ENCODE peak calls at places on chromosome 22, in six cellular contexts. One of them, this sample, is unnamed.

GRCh38 chr22:30868663-30869385 is 99.8 kb downstream of the MORC2 start:
- DNase-seq in T-cell: no peak
- DNase-seq in EL: no peak
- DNase-seq in sciatic nerve: peak; percentile 40
- DNase-seq in HEK293T: no peak
- DNase-seq in NCI-H1436: no peak
- DNase-seq in this sample: no peak

GRCh38 chr22:26798433-26799065 is 141.2 kb downstream of the MIAT start:
- DNase-seq in HEK293T: no peak
- DNase-seq in sciatic nerve: no peak
- DNase-seq in EL: no peak
- DNase-seq in NCI-H1436: no peak
- DNase-seq in T-cell: no peak
- DNase-seq in this sample: no peak

GRCh38 chr22:41305646-41306045 is 4.3 kb downstream of the ZC3H7B start:
- DNase-seq in NCI-H1436: no peak
- DNase-seq in T-cell: no peak
- DNase-seq in sciatic nerve: no peak
- DNase-seq in EL: peak; percentile 93
- DNase-seq in HEK293T: no peak
- DNase-seq in this sample: no peak

GRCh38 chr22:17369553-17370035 is 334 bp downstream of the CECR2 start:
- DNase-seq in NCI-H1436: no peak
- DNase-seq in sciatic nerve: peak; percentile 61
- DNase-seq in HEK293T: peak; percentile 66
- DNase-seq in T-cell: no peak
- DNase-seq in EL: no peak
- DNase-seq in this sample: peak; percentile 25

GRCh38 chr22:27883656-27884350 is 35.3 kb downstream of the PITPNB start:
- DNase-seq in EL: no peak
- DNase-seq in sciatic nerve: no peak
- DNase-seq in HEK293T: no peak
- DNase-seq in NCI-H1436: no peak
- DNase-seq in T-cell: no peak
- DNase-seq in this sample: no peak

GRCh38 chr22:45934659-45935341 is 42.2 kb downstream of the WNT7B start:
- DNase-seq in NCI-H1436: peak; percentile 11
- DNase-seq in HEK293T: no peak
- DNase-seq in sciatic nerve: no peak
- DNase-seq in EL: peak; percentile 88
- DNase-seq in T-cell: no peak
- DNase-seq in this sample: no peak

GRCh38 chr22:19819209-19819910 is 35.3 kb downstream of the GNB1L start:
- DNase-seq in NCI-H1436: no peak
- DNase-seq in EL: no peak
- DNase-seq in T-cell: no peak
- DNase-seq in HEK293T: no peak
- DNase-seq in sciatic nerve: no peak
- DNase-seq in this sample: no peak

GRCh38 chr22:44676441-44677298 is 25.3 kb upstream of the PRR5 start:
- DNase-seq in HEK293T: no peak
- DNase-seq in sciatic nerve: no peak
- DNase-seq in EL: no peak
- DNase-seq in NCI-H1436: no peak
- DNase-seq in T-cell: no peak
- DNase-seq in this sample: no peak

GRCh38 chr22:19967850-19968449 is 26.3 kb upstream of the TXNRD2 start:
- DNase-seq in T-cell: no peak
- DNase-seq in sciatic nerve: no peak
- DNase-seq in EL: no peak
- DNase-seq in HEK293T: no peak
- DNase-seq in NCI-H1436: no peak
- DNase-seq in this sample: no peak

GRCh38 chr22:27677895-27678458 is 123.6 kb downstream of the MN1 start:
- DNase-seq in HEK293T: peak; percentile 70
- DNase-seq in sciatic nerve: no peak
- DNase-seq in T-cell: no peak
- DNase-seq in NCI-H1436: no peak
- DNase-seq in EL: no peak
- DNase-seq in this sample: no peak

GRCh38 chr22:28907311-28908008 is 24.1 kb downstream of the ZNRF3 start:
- DNase-seq in sciatic nerve: no peak
- DNase-seq in NCI-H1436: no peak
- DNase-seq in HEK293T: no peak
- DNase-seq in EL: no peak
- DNase-seq in T-cell: no peak
- DNase-seq in this sample: no peak

GRCh38 chr22:46148885-46149492 is 1.3 kb upstream of the PPARA start:
- DNase-seq in T-cell: no peak
- DNase-seq in sciatic nerve: no peak
- DNase-seq in NCI-H1436: no peak
- DNase-seq in EL: no peak
- DNase-seq in HEK293T: no peak
- DNase-seq in this sample: no peak

GRCh38 chr22:17851754-17852153 is 77.5 kb upstream of the BID start:
- DNase-seq in NCI-H1436: no peak
- DNase-seq in sciatic nerve: no peak
- DNase-seq in HEK293T: no peak
- DNase-seq in EL: no peak
- DNase-seq in T-cell: no peak
- DNase-seq in this sample: no peak

GRCh38 chr22:24824250-24824649 is 18.2 kb downstream of the SGSM1 start:
- DNase-seq in HEK293T: no peak
- DNase-seq in sciatic nerve: no peak
- DNase-seq in T-cell: no peak
- DNase-seq in NCI-H1436: no peak
- DNase-seq in EL: no peak
- DNase-seq in this sample: no peak

GRCh38 chr22:22168190-22168940 is 76.2 kb upstream of the VPREB1 start:
- DNase-seq in HEK293T: no peak
- DNase-seq in NCI-H1436: peak; percentile 16
- DNase-seq in T-cell: no peak
- DNase-seq in sciatic nerve: no peak
- DNase-seq in EL: peak; percentile 52
- DNase-seq in this sample: no peak

GRCh38 chr22:25758316-25758715 is 16.3 kb downstream of the MYO18B start:
- DNase-seq in sciatic nerve: no peak
- DNase-seq in NCI-H1436: no peak
- DNase-seq in T-cell: no peak
- DNase-seq in HEK293T: no peak
- DNase-seq in EL: no peak
- DNase-seq in this sample: no peak

GRCh38 chr22:23380230-23380573 is 199.9 kb downstream of the IGLL1 start:
- DNase-seq in T-cell: no peak
- DNase-seq in EL: no peak
- DNase-seq in NCI-H1436: peak; percentile 49
- DNase-seq in HEK293T: no peak
- DNase-seq in sciatic nerve: no peak
- DNase-seq in this sample: no peak

GRCh38 chr22:36818010-36818642 is 1.3 kb upstream of the PVALB start:
- DNase-seq in T-cell: no peak
- DNase-seq in NCI-H1436: no peak
- DNase-seq in EL: peak; percentile 30
- DNase-seq in HEK293T: no peak
- DNase-seq in sciatic nerve: no peak
- DNase-seq in this sample: no peak

GRCh38 chr22:37823134-37823985 is at the start of gene GALR3:
- DNase-seq in NCI-H1436: no peak
- DNase-seq in EL: no peak
- DNase-seq in sciatic nerve: no peak
- DNase-seq in HEK293T: no peak
- DNase-seq in T-cell: no peak
- DNase-seq in this sample: no peak

GRCh38 chr22:20885557-20886323 is 26.9 kb downstream of the SNAP29 start:
- DNase-seq in T-cell: peak; percentile 38
- DNase-seq in NCI-H1436: peak; percentile 15
- DNase-seq in HEK293T: peak; percentile 91
- DNase-seq in sciatic nerve: peak; percentile 88
- DNase-seq in EL: peak; percentile 84
- DNase-seq in this sample: peak; percentile 23

GRCh38 chr22:40238425-40239344 is 61.0 kb downstream of the TNRC6B start:
- DNase-seq in T-cell: no peak
- DNase-seq in NCI-H1436: no peak
- DNase-seq in sciatic nerve: no peak
- DNase-seq in HEK293T: no peak
- DNase-seq in EL: peak; percentile 83
- DNase-seq in this sample: no peak

GRCh38 chr22:29626497-29627195 is 23.2 kb downstream of the NF2 start:
- DNase-seq in HEK293T: no peak
- DNase-seq in EL: peak; percentile 89
- DNase-seq in sciatic nerve: no peak
- DNase-seq in NCI-H1436: no peak
- DNase-seq in T-cell: no peak
- DNase-seq in this sample: no peak

GRCh38 chr22:22086501-22087158 is 104.0 kb upstream of the TOP3B start:
- DNase-seq in HEK293T: no peak
- DNase-seq in T-cell: no peak
- DNase-seq in EL: peak; percentile 14
- DNase-seq in sciatic nerve: no peak
- DNase-seq in NCI-H1436: no peak
- DNase-seq in this sample: no peak

GRCh38 chr22:36741204-36741793 is 34.6 kb downstream of the IFT27 start:
- DNase-seq in NCI-H1436: peak; percentile 29
- DNase-seq in T-cell: no peak
- DNase-seq in sciatic nerve: peak; percentile 10
- DNase-seq in EL: peak; percentile 24
- DNase-seq in HEK293T: peak; percentile 62
- DNase-seq in this sample: no peak

GRCh38 chr22:25554321-25555088 is 10.0 kb upstream of the GRK3 start:
- DNase-seq in HEK293T: no peak
- DNase-seq in T-cell: no peak
- DNase-seq in EL: no peak
- DNase-seq in sciatic nerve: no peak
- DNase-seq in NCI-H1436: no peak
- DNase-seq in this sample: no peak

GRCh38 chr22:37283393-37283937 is 1.2 kb downstream of the CYTH4 start:
- DNase-seq in T-cell: peak; percentile 72
- DNase-seq in NCI-H1436: no peak
- DNase-seq in sciatic nerve: no peak
- DNase-seq in HEK293T: no peak
- DNase-seq in EL: no peak
- DNase-seq in this sample: peak; percentile 57

GRCh38 chr22:45462034-45462655 is 40.5 kb upstream of the FBLN1 start:
- DNase-seq in T-cell: no peak
- DNase-seq in NCI-H1436: no peak
- DNase-seq in EL: no peak
- DNase-seq in HEK293T: peak; percentile 45
- DNase-seq in sciatic nerve: no peak
- DNase-seq in this sample: no peak

GRCh38 chr22:47987885-47988515 is 1225.5 kb downstream of the TBC1D22A start:
- DNase-seq in NCI-H1436: no peak
- DNase-seq in T-cell: no peak
- DNase-seq in sciatic nerve: no peak
- DNase-seq in EL: no peak
- DNase-seq in HEK293T: no peak
- DNase-seq in this sample: no peak

GRCh38 chr22:45565171-45565570 is 62.5 kb downstream of the FBLN1 start:
- DNase-seq in HEK293T: no peak
- DNase-seq in EL: no peak
- DNase-seq in NCI-H1436: no peak
- DNase-seq in sciatic nerve: no peak
- DNase-seq in T-cell: no peak
- DNase-seq in this sample: no peak

GRCh38 chr22:27594020-27594419 is 207.5 kb downstream of the MN1 start:
- DNase-seq in T-cell: no peak
- DNase-seq in HEK293T: no peak
- DNase-seq in EL: no peak
- DNase-seq in NCI-H1436: no peak
- DNase-seq in sciatic nerve: no peak
- DNase-seq in this sample: no peak

GRCh38 chr22:28857288-28857687 is 26.1 kb upstream of the ZNRF3 start:
- DNase-seq in NCI-H1436: no peak
- DNase-seq in T-cell: no peak
- DNase-seq in sciatic nerve: no peak
- DNase-seq in HEK293T: no peak
- DNase-seq in EL: no peak
- DNase-seq in this sample: no peak

GRCh38 chr22:37113757-37114156 is 4.2 kb upstream of the TMPRSS6 start:
- DNase-seq in sciatic nerve: no peak
- DNase-seq in HEK293T: no peak
- DNase-seq in NCI-H1436: no peak
- DNase-seq in T-cell: no peak
- DNase-seq in EL: no peak
- DNase-seq in this sample: no peak

GRCh38 chr22:44410396-44411056 is 87.5 kb downstream of the RTL6 start:
- DNase-seq in HEK293T: no peak
- DNase-seq in EL: no peak
- DNase-seq in T-cell: no peak
- DNase-seq in NCI-H1436: no peak
- DNase-seq in sciatic nerve: peak; percentile 46
- DNase-seq in this sample: peak; percentile 57

GRCh38 chr22:27220349-27220748 is 563.0 kb downstream of the MIAT start:
- DNase-seq in T-cell: no peak
- DNase-seq in HEK293T: no peak
- DNase-seq in NCI-H1436: no peak
- DNase-seq in EL: peak; percentile 81
- DNase-seq in sciatic nerve: no peak
- DNase-seq in this sample: no peak

This sample was measured in naive thymus-derived CD8-positive, alpha-beta T cell.